ENCODE peak calls at places on chromosomes 11 and 22, in six cellular contexts. D, Z, C, K, E and M are unnamed samples.

GRCh38 chr11:35404397-35404775 is 15.0 kb downstream of the SLC1A2 start:
- DNase-seq in D (peak; percentile 38), Z (peak; percentile 27), C (no peak), K (no peak), E (peak; percentile 79), M (peak; percentile 57)

GRCh38 chr11:131495417-131495816 is 125.0 kb downstream of the NTM start:
- DNase-seq in D (no peak), Z (peak; percentile 20), C (no peak), K (no peak), E (no peak), M (no peak)

GRCh38 chr11:20353829-20354434 is 9.6 kb upstream of the HTATIP2 start:
- DNase-seq in D (peak; percentile 48), Z (peak; percentile 45), C (no peak), K (no peak), E (peak; percentile 53), M (peak; percentile 64)

GRCh38 chr11:64951529-64951928 is 15.8 kb upstream of the GPHA2 start:
- DNase-seq in D (no peak), Z (no peak), C (no peak), K (no peak), E (no peak), M (no peak)

GRCh38 chr11:18698341-18699268 is at the start of gene TMEM86A:
- DNase-seq in D (peak; percentile 60), Z (peak; percentile 95), C (peak; percentile 98), K (peak; percentile 91), E (peak; percentile 97), M (peak; percentile 88)

GRCh38 chr22:34476762-34477161 is 556.5 kb upstream of the LARGE1 start:
- DNase-seq in D (no peak), Z (no peak), C (no peak), K (no peak), E (no peak), M (no peak)

GRCh38 chr22:49827853-49828598 is at the start of gene BRD1:
- DNase-seq in D (peak; percentile 61), Z (peak; percentile 71), C (peak; percentile 85), K (peak; percentile 37), E (no peak), M (peak; percentile 77)

GRCh38 chr22:44664149-44664548 is 37.9 kb upstream of the PRR5 start:
- DNase-seq in D (peak; percentile 61), Z (peak; percentile 67), C (peak; percentile 87), K (no peak), E (no peak), M (peak; percentile 79)

GRCh38 chr11:112229746-112230433 is 3.7 kb downstream of the PTS start:
- DNase-seq in D (peak; percentile 86), Z (no peak), C (no peak), K (no peak), E (no peak), M (no peak)

GRCh38 chr22:46090051-46090591 is 60.2 kb upstream of the PPARA start:
- DNase-seq in D (no peak), Z (peak; percentile 28), C (peak; percentile 82), K (no peak), E (no peak), M (no peak)

GRCh38 chr11:100445231-100445735 is 241.8 kb upstream of the ARHGAP42 start:
- DNase-seq in D (no peak), Z (no peak), C (no peak), K (no peak), E (no peak), M (peak; percentile 8)

GRCh38 chr11:66226111-66226510 is 42.3 kb upstream of the RAB1B start:
- DNase-seq in D (no peak), Z (no peak), C (peak; percentile 12), K (no peak), E (no peak), M (no peak)

GRCh38 chr11:128835741-128836410 is 31.2 kb downstream of the KCNJ1 start:
- DNase-seq in D (no peak), Z (no peak), C (no peak), K (no peak), E (no peak), M (peak; percentile 88)

DNA sequence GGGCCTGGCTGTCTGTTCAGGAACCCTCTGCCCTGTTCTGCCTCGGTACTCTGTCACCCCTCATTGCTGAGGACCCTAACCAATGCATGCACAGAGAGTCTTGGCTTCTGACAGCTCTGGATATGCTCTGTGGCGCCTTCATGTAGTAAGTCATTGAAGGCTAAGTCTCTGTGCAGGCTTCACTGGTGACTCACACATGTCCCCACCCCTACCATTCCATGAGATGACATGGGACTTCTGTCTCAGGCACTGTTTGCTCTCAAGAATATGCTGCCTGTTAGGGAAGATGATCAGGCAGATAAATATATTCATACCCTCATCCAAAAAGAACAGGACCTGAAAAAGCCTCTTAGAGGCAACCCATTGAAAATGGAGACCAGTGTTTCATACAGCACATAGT is 43.6 kb upstream of the HORMAD2 start:
- DNase-seq in D (peak; percentile 28), Z (no peak), C (no peak), K (no peak), E (no peak), M (no peak)
- H3K27ac ChIP-seq in D (no peak overlapping the region), Z (no peak overlapping the region), C (no peak overlapping the region), K (no peak overlapping the region), E (no peak overlapping the region), M (no peak overlapping the region)

DNA sequence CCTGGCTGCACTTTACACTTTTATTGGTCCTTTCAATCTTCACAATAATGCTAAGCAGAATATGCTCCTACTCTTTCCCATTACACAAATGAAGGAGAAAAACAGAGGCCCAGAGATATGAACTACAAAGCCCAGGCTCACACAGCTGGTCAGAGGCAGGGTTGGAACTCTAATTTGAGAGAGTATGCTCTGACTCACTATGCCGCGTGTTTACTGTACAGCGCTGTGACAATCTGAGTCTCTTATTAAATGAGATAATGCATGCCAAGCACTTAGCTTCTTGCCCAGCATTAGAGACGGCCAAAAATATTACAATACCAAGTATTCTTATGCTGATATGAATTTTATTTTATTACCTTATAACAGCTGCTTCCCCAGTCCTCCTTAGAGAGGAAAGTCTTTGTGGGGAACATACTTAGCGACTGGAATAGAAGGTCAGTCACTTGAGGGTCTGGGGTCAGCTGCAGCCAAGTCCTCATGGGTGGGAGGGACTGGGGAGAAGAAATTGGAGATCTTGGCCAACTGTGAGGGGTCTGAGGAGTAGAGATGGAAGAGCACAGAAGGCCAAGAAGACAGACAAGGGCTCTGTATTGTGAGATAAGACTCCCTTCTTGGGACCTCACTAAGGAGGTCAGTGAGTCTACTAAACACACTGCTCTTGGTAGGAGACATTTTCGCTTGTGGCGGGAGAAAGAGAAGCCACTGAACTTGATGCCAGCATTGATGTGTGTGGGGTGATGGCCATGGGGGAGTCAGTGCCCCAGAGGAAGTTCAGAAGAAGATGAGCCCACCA is 150.8 kb upstream of the TIMP3 start:
- DNase-seq in D (peak; percentile 69), Z (no peak), C (no peak), K (no peak), E (no peak), M (no peak)
- H3K27ac ChIP-seq in D (peak overlapping the region; percentile 73), Z (peak overlapping the region; percentile 31), C (no peak overlapping the region), K (no peak overlapping the region), E (no peak overlapping the region), M (no peak overlapping the region)

GRCh38 chr22:37052386-37053309 is 1.1 kb downstream of the KCTD17 start:
- DNase-seq in D (no peak), Z (no peak), C (peak; percentile 77), K (no peak), E (no peak), M (no peak)
- H3K27ac ChIP-seq in D (no peak overlapping the region), Z (peak overlapping the region; percentile 82), C (no peak overlapping the region), K (no peak overlapping the region), E (no peak overlapping the region), M (peak overlapping the region; percentile 13)

GRCh38 chr11:75167617-75168016 is 16.7 kb downstream of the SLCO2B1 start:
- DNase-seq in D (no peak), Z (peak; percentile 47), C (no peak), K (no peak), E (no peak), M (no peak)
- H3K27ac ChIP-seq in D (no peak overlapping the region), Z (peak overlapping the region; percentile 72), C (no peak overlapping the region), K (no peak overlapping the region), E (no peak overlapping the region), M (no peak overlapping the region)

DNA sequence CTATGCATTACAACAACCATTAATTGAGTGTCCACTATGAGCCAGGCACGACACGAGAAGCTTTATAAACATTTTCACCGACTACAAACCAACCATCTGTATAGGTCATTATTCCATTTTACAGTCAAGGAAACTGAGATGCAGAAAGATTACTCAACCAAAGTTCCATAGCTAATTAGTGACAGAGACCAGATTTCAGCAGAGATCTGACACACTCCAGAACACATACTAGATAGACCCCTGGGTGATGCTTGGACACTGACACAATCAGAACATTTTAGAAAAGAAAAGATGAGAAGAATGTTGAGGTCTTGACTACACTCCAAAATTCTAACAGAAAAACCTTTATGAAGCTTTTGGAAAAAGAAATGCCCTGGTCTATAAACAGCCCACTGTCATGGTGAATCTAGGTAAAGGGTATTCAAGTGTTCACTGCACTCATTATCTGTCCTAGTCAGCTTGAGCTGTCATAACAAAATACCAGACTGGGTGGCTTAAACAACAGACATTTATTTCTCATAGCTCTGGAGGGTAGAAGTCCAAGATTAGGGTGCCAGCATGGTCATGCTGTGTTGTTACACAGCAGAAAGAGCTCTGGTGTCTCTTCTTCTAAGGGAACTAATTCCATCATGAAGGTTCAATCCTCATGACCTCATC is 88.9 kb downstream of the RELT start:
- DNase-seq in D (no peak), Z (no peak), C (no peak), K (no peak), E (no peak), M (no peak)
- H3K27ac ChIP-seq in D (no peak overlapping the region), Z (no peak overlapping the region), C (no peak overlapping the region), K (no peak overlapping the region), E (no peak overlapping the region), M (peak overlapping the region; percentile 37)

GRCh38 chr22:24801906-24802504 is 4.0 kb upstream of the SGSM1 start:
- DNase-seq in D (no peak), Z (no peak), C (no peak), K (no peak), E (no peak), M (no peak)
- H3K27ac ChIP-seq in D (no peak overlapping the region), Z (no peak overlapping the region), C (no peak overlapping the region), K (no peak overlapping the region), E (no peak overlapping the region), M (no peak overlapping the region)